ENCODE peak calls at places on chromosomes 11 and 22, in ten cellular contexts. W is kidney epithelial cell; V is posterior cingulate gyrus; F is SJSA1; H is T-helper 1 cell; E is dermis blood vessel endothelial cell; S is activated CD4-positive, alpha-beta T cell treated with anti-CD3 and anti-CD28 coated beads, Interleukin-2, amount 50 U/mL, for 1 hour; D is NCI-H1930; C is fibroblast of mammary gland; G is heart right ventricle. B is an unnamed sample.

GRCh38 chr22:48568736-48569330 is 1258.8 kb downstream of the BRD1 start:
- DNase-seq in W (no peak), V (peak), F (no peak), H (no peak), E (no peak), S (no peak), D (no peak), C (no peak), G (no peak), B (no peak)

GRCh38 chr11:95792700-95793099 is 2.4 kb downstream of the CEP57 start:
- DNase-seq in W (no peak), V (no peak), F (no peak), H (no peak), E (no peak), S (no peak), D (no peak), C (no peak), G (no peak), B (no peak)

GRCh38 chr22:17692841-17693240 is 54.3 kb downstream of the BCL2L13 start:
- DNase-seq in W (no peak), V (no peak), F (no peak), H (no peak), E (no peak), S (no peak), D (no peak), C (no peak), G (no peak), B (no peak)

GRCh38 chr22:41501209-41501608 is 32.3 kb downstream of the ACO2 start:
- DNase-seq in W (no peak), V (no peak), F (no peak), H (no peak), E (peak), S (no peak), D (no peak), C (no peak), G (no peak), B (no peak)

GRCh38 chr11:130314184-130314748 is 451 bp downstream of the ZBTB44 start:
- DNase-seq in W (no peak), V (peak), F (peak), H (peak), E (peak), S (peak), D (no peak), C (peak), G (peak), B (peak)

GRCh38 chr22:44537016-44537936 is 39.2 kb upstream of the RTL6 start:
- DNase-seq in W (no peak), V (peak), F (no peak), H (no peak), E (no peak), S (no peak), D (no peak), C (no peak), G (no peak), B (no peak)

GRCh38 chr11:108897916-108898315 is 233.0 kb downstream of the DDX10 start:
- DNase-seq in W (no peak), V (no peak), F (no peak), H (no peak), E (no peak), S (no peak), D (no peak), C (no peak), G (no peak), B (no peak)

GRCh38 chr11:11380340-11380739 is 27.3 kb upstream of the CSNK2A3 start:
- DNase-seq in W (no peak), V (no peak), F (no peak), H (no peak), E (no peak), S (no peak), D (no peak), C (no peak), G (no peak), B (no peak)

GRCh38 chr11:134230339-134230738 is 5.9 kb downstream of the VPS26B start:
- DNase-seq in W (no peak), V (no peak), F (no peak), H (no peak), E (peak), S (no peak), D (no peak), C (no peak), G (no peak), B (no peak)

GRCh38 chr11:65204646-65205601 is 23.2 kb downstream of the CAPN1 start:
- DNase-seq in W (no peak), V (peak), F (peak), H (peak), E (peak), S (peak), D (peak), C (peak), G (no peak), B (peak)

GRCh38 chr11:14566331-14567063 is 46.3 kb upstream of the PSMA1 start:
- DNase-seq in W (no peak), V (no peak), F (no peak), H (no peak), E (no peak), S (no peak), D (no peak), C (no peak), G (no peak), B (no peak)

GRCh38 chr11:130585545-130585944 is 137.1 kb downstream of the ADAMTS15 start:
- DNase-seq in W (peak), V (no peak), F (no peak), H (no peak), E (no peak), S (no peak), D (no peak), C (peak), G (no peak), B (no peak)

GRCh38 chr11:59787816-59788215 is 22.8 kb downstream of the MRPL16 start:
- DNase-seq in W (no peak), V (peak), F (peak), H (no peak), E (peak), S (no peak), D (no peak), C (peak), G (no peak), B (no peak)

GRCh38 chr11:89633125-89633695 is 76.9 kb upstream of the TRIM77 start:
- DNase-seq in W (no peak), V (peak), F (no peak), H (no peak), E (no peak), S (no peak), D (no peak), C (no peak), G (no peak), B (no peak)

GRCh38 chr22:43295660-43296059 is 47.5 kb downstream of the SCUBE1 start:
- DNase-seq in W (no peak), V (peak), F (no peak), H (no peak), E (no peak), S (no peak), D (no peak), C (no peak), G (no peak), B (no peak)

GRCh38 chr11:67355794-67356550 is 2.6 kb upstream of the POLD4 start:
- DNase-seq in W (no peak), V (no peak), F (no peak), H (no peak), E (no peak), S (no peak), D (no peak), C (no peak), G (no peak), B (no peak)

GRCh38 chr11:35617687-35618496 is at the start of gene FJX1:
- DNase-seq in W (no peak), V (peak), F (peak), H (no peak), E (peak), S (no peak), D (peak), C (peak), G (peak), B (no peak)